ENCODE peak calls at places on chromosomes 13 and 19, in five cellular contexts. One of them, this sample, is unnamed. For H3K4me1, the result is how much of the 10 kb centered on the place peaks cover.

GRCh38 chr19:40358773-40359172 is 10.3 kb downstream of the PLD3 start:
- DNase-seq in fibroblast of lung: no peak
- DNase-seq in CD4-positive, alpha-beta memory T cell: no peak
- DNase-seq in IMR-90: no peak
- DNase-seq in osteoblast: peak
- DNase-seq in this sample: peak

GRCh38 chr19:32464279-32464678 is 58.7 kb downstream of the DPY19L3 start:
- DNase-seq in fibroblast of lung: peak
- DNase-seq in CD4-positive, alpha-beta memory T cell: no peak
- DNase-seq in IMR-90: peak
- DNase-seq in osteoblast: no peak
- DNase-seq in this sample: no peak

GRCh38 chr13:52026246-52026626 is 1.7 kb downstream of the UTP14C start:
- DNase-seq in fibroblast of lung: no peak
- DNase-seq in CD4-positive, alpha-beta memory T cell: no peak
- DNase-seq in IMR-90: no peak
- DNase-seq in osteoblast: no peak
- DNase-seq in this sample: no peak

GRCh38 chr19:48950159-48950558 is 4.5 kb upstream of the BAX start:
- DNase-seq in fibroblast of lung: no peak
- DNase-seq in CD4-positive, alpha-beta memory T cell: no peak
- DNase-seq in IMR-90: no peak
- DNase-seq in osteoblast: no peak
- DNase-seq in this sample: no peak

GRCh38 chr19:17741456-17741855 is 9.8 kb upstream of the FCHO1 start:
- DNase-seq in fibroblast of lung: no peak
- DNase-seq in CD4-positive, alpha-beta memory T cell: no peak
- DNase-seq in IMR-90: no peak
- DNase-seq in osteoblast: peak
- DNase-seq in this sample: no peak

GRCh38 chr13:66483712-66484111 is 746.4 kb downstream of the PCDH9 start:
- DNase-seq in fibroblast of lung: no peak
- DNase-seq in CD4-positive, alpha-beta memory T cell: no peak
- DNase-seq in IMR-90: no peak
- DNase-seq in osteoblast: no peak
- DNase-seq in this sample: peak

GRCh38 chr19:32928806-32929205 is 43.0 kb downstream of the CEP89 start:
- DNase-seq in fibroblast of lung: no peak
- DNase-seq in CD4-positive, alpha-beta memory T cell: no peak
- DNase-seq in IMR-90: peak
- DNase-seq in osteoblast: no peak
- DNase-seq in this sample: no peak

GRCh38 chr13:99221567-99222239 is 21.0 kb downstream of the UBAC2 start:
- DNase-seq in fibroblast of lung: no peak
- DNase-seq in CD4-positive, alpha-beta memory T cell: no peak
- DNase-seq in IMR-90: no peak
- DNase-seq in osteoblast: no peak
- DNase-seq in this sample: no peak

GRCh38 chr13:111572956-111573355 is 252.5 kb downstream of the TEX29 start:
- DNase-seq in fibroblast of lung: no peak
- DNase-seq in CD4-positive, alpha-beta memory T cell: no peak
- DNase-seq in IMR-90: no peak
- DNase-seq in osteoblast: no peak
- DNase-seq in this sample: no peak

GRCh38 chr13:50512602-50513527 is 330.6 kb downstream of the DLEU7 start:
- DNase-seq in fibroblast of lung: peak
- DNase-seq in CD4-positive, alpha-beta memory T cell: peak
- DNase-seq in IMR-90: peak
- DNase-seq in osteoblast: peak
- DNase-seq in this sample: peak

GRCh38 chr19:34368338-34368737 is 3.3 kb downstream of the GPI start:
- DNase-seq in fibroblast of lung: no peak
- DNase-seq in CD4-positive, alpha-beta memory T cell: no peak
- DNase-seq in IMR-90: no peak
- DNase-seq in osteoblast: peak
- DNase-seq in this sample: no peak

GRCh38 chr13:100156786-100157185 is 67.9 kb downstream of the PCCA start:
- DNase-seq in fibroblast of lung: no peak
- DNase-seq in CD4-positive, alpha-beta memory T cell: no peak
- DNase-seq in IMR-90: no peak
- DNase-seq in osteoblast: no peak
- DNase-seq in this sample: no peak

GRCh38 chr13:27274631-27275030 is 4.0 kb downstream of the RASL11A start:
- DNase-seq in fibroblast of lung: no peak
- DNase-seq in CD4-positive, alpha-beta memory T cell: no peak
- DNase-seq in IMR-90: no peak
- DNase-seq in osteoblast: no peak
- DNase-seq in this sample: no peak

GRCh38 chr19:38650911-38651584 is 3.6 kb downstream of the ACTN4 start:
- DNase-seq in fibroblast of lung: peak
- DNase-seq in CD4-positive, alpha-beta memory T cell: no peak
- DNase-seq in IMR-90: peak
- DNase-seq in osteoblast: peak
- DNase-seq in this sample: no peak

GRCh38 chr19:2624537-2625091 is 77.9 kb downstream of the GNG7 start:
- DNase-seq in fibroblast of lung: no peak
- DNase-seq in CD4-positive, alpha-beta memory T cell: peak
- DNase-seq in IMR-90: no peak
- DNase-seq in osteoblast: peak
- DNase-seq in this sample: peak

GRCh38 chr19:13705201-13705600 is 59.1 kb upstream of the MRI1 start:
- DNase-seq in fibroblast of lung: no peak
- DNase-seq in CD4-positive, alpha-beta memory T cell: no peak
- DNase-seq in IMR-90: no peak
- DNase-seq in osteoblast: peak
- DNase-seq in this sample: no peak

GRCh38 chr13:106888148-106888547 is 320.2 kb upstream of the ARGLU1 start:
- DNase-seq in fibroblast of lung: no peak
- DNase-seq in CD4-positive, alpha-beta memory T cell: no peak
- DNase-seq in IMR-90: no peak
- DNase-seq in osteoblast: no peak
- DNase-seq in this sample: no peak

GRCh38 chr19:35816262-35816661 is 3.6 kb upstream of the PRODH2 start:
- DNase-seq in fibroblast of lung: no peak
- DNase-seq in CD4-positive, alpha-beta memory T cell: no peak
- DNase-seq in IMR-90: no peak
- DNase-seq in osteoblast: no peak
- DNase-seq in this sample: no peak

DNA sequence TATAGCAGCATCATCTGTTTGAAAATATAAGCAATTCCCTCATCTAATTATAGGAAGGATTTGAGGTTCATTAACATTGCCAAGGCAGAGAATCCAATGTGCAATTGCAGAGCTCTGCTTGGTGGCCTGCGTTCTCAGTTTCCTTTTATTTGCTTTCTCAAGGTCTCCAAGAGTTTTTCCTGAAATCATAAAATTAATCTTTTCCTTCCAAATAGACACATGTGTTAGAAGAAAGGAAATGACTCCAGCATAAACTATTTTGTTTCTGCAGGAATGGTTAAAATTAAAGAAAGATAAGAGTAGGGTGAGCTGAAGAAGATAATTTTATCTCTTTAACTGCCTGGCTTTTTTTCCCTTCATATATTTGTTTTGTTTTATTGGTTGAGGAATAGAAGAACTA is 241.8 kb downstream of the DACH1 start:
- DNase-seq in fibroblast of lung: no peak
- DNase-seq in CD4-positive, alpha-beta memory T cell: no peak
- DNase-seq in IMR-90: peak
- DNase-seq in osteoblast: no peak
- DNase-seq in this sample: no peak
- H3K27ac ChIP-seq in fibroblast of lung: no peak
- H3K27ac ChIP-seq in CD4-positive, alpha-beta memory T cell: no peak
- H3K27ac ChIP-seq in IMR-90: peak
- H3K27ac ChIP-seq in osteoblast: no peak
- H3K27ac ChIP-seq in this sample: peak

GRCh38 chr13:25910243-25910642 is 141.6 kb downstream of the SHISA2 start:
- DNase-seq in fibroblast of lung: no peak
- DNase-seq in CD4-positive, alpha-beta memory T cell: no peak
- DNase-seq in IMR-90: no peak
- DNase-seq in osteoblast: no peak
- DNase-seq in this sample: no peak

GRCh38 chr13:25906211-25906661 is 145.6 kb downstream of the SHISA2 start:
- DNase-seq in fibroblast of lung: no peak
- DNase-seq in CD4-positive, alpha-beta memory T cell: no peak
- DNase-seq in IMR-90: no peak
- DNase-seq in osteoblast: no peak
- DNase-seq in this sample: no peak

GRCh38 chr13:25911020-25911419 is 140.8 kb downstream of the SHISA2 start:
- DNase-seq in fibroblast of lung: no peak
- DNase-seq in CD4-positive, alpha-beta memory T cell: no peak
- DNase-seq in IMR-90: no peak
- DNase-seq in osteoblast: no peak
- DNase-seq in this sample: no peak

GRCh38 chr13:25905411-25906010 is 146.3 kb downstream of the SHISA2 start:
- DNase-seq in fibroblast of lung: no peak
- DNase-seq in CD4-positive, alpha-beta memory T cell: no peak
- DNase-seq in IMR-90: no peak
- DNase-seq in osteoblast: no peak
- DNase-seq in this sample: no peak

DNA sequence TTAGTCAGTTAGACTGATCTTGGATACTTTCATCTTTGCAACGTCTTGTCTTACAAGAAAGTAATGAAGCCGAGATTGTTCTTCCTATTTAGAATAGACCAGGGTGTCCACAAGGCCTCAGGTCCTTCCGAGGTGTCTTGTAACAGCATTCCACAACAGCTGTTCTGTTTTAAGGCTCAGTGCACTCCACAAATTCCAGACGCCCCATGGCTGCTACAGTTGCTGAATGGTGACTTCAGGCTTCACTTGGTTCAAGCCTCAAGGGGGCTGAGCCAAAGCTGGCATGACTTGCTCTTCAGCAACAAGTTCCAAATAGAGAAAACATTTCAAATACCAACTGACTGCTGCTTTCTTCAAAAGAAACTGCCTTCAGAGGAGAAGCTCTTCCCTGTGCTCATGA is 143.4 kb downstream of the SHISA2 start:
- DNase-seq in fibroblast of lung: no peak
- DNase-seq in CD4-positive, alpha-beta memory T cell: no peak
- DNase-seq in IMR-90: no peak
- DNase-seq in osteoblast: no peak
- DNase-seq in this sample: no peak
- H3K4me1 ChIP-seq in fibroblast of lung: under half
- H3K4me1 ChIP-seq in CD4-positive, alpha-beta memory T cell: under half
- H3K4me1 ChIP-seq in IMR-90: under half
- H3K4me1 ChIP-seq in osteoblast: under half
- H3K4me1 ChIP-seq in this sample: under half

GRCh38 chr19:6095760-6096159 is 14.5 kb downstream of the RFX2 start:
- DNase-seq in fibroblast of lung: no peak
- DNase-seq in CD4-positive, alpha-beta memory T cell: no peak
- DNase-seq in IMR-90: no peak
- DNase-seq in osteoblast: no peak
- DNase-seq in this sample: no peak

GRCh38 chr19:6092329-6093286 is 17.7 kb downstream of the RFX2 start:
- DNase-seq in fibroblast of lung: peak
- DNase-seq in CD4-positive, alpha-beta memory T cell: no peak
- DNase-seq in IMR-90: peak
- DNase-seq in osteoblast: peak
- DNase-seq in this sample: peak

GRCh38 chr19:6088677-6089063 is 21.6 kb downstream of the RFX2 start:
- DNase-seq in fibroblast of lung: peak
- DNase-seq in CD4-positive, alpha-beta memory T cell: no peak
- DNase-seq in IMR-90: peak
- DNase-seq in osteoblast: no peak
- DNase-seq in this sample: no peak

GRCh38 chr19:6090634-6091033 is 19.7 kb downstream of the RFX2 start:
- DNase-seq in fibroblast of lung: no peak
- DNase-seq in CD4-positive, alpha-beta memory T cell: no peak
- DNase-seq in IMR-90: no peak
- DNase-seq in osteoblast: no peak
- DNase-seq in this sample: no peak

DNA sequence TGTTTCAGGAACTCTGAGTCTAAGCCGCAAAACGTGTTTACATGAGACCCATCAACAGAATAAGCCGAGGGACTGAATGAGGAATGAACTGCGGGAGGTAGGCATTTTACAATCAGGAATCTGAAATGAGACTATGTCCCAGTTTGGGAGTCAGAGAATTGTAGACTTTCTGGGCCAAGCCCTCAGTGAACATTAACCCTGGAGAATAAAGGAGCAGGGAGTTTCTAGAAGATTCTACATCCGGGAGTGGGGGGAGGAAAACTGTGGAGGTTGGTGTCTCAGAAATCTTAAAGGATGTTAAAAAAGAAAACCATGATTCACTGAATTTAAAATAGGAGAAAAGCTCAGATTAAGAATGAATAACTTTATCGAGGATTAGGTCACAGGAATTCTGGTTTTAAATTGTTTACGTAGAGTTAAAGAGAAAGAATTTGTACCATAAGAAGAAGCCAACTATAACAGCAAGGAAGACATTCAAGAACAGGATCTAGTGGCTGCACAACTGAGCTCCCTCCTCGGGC is 18.5 kb downstream of the RFX2 start:
- DNase-seq in fibroblast of lung: peak
- DNase-seq in CD4-positive, alpha-beta memory T cell: no peak
- DNase-seq in IMR-90: peak
- DNase-seq in osteoblast: no peak
- DNase-seq in this sample: no peak
- H3K4me3 ChIP-seq in fibroblast of lung: peak
- H3K4me3 ChIP-seq in CD4-positive, alpha-beta memory T cell: no peak
- H3K4me3 ChIP-seq in IMR-90: peak
- H3K4me3 ChIP-seq in osteoblast: peak
- H3K4me3 ChIP-seq in this sample: no peak

GRCh38 chr13:25180450-25180794 is 8.3 kb upstream of the AMER2 start:
- DNase-seq in fibroblast of lung: no peak
- DNase-seq in CD4-positive, alpha-beta memory T cell: no peak
- DNase-seq in IMR-90: no peak
- DNase-seq in osteoblast: no peak
- DNase-seq in this sample: no peak

GRCh38 chr13:25179011-25179410 is 6.9 kb upstream of the AMER2 start:
- DNase-seq in fibroblast of lung: no peak
- DNase-seq in CD4-positive, alpha-beta memory T cell: no peak
- DNase-seq in IMR-90: no peak
- DNase-seq in osteoblast: no peak
- DNase-seq in this sample: no peak

GRCh38 chr13:25181597-25181996 is 9.5 kb upstream of the AMER2 start:
- DNase-seq in fibroblast of lung: no peak
- DNase-seq in CD4-positive, alpha-beta memory T cell: no peak
- DNase-seq in IMR-90: no peak
- DNase-seq in osteoblast: no peak
- DNase-seq in this sample: no peak

GRCh38 chr13:25180795-25181537 is 8.9 kb upstream of the AMER2 start:
- DNase-seq in fibroblast of lung: no peak
- DNase-seq in CD4-positive, alpha-beta memory T cell: no peak
- DNase-seq in IMR-90: no peak
- DNase-seq in osteoblast: no peak
- DNase-seq in this sample: no peak

DNA sequence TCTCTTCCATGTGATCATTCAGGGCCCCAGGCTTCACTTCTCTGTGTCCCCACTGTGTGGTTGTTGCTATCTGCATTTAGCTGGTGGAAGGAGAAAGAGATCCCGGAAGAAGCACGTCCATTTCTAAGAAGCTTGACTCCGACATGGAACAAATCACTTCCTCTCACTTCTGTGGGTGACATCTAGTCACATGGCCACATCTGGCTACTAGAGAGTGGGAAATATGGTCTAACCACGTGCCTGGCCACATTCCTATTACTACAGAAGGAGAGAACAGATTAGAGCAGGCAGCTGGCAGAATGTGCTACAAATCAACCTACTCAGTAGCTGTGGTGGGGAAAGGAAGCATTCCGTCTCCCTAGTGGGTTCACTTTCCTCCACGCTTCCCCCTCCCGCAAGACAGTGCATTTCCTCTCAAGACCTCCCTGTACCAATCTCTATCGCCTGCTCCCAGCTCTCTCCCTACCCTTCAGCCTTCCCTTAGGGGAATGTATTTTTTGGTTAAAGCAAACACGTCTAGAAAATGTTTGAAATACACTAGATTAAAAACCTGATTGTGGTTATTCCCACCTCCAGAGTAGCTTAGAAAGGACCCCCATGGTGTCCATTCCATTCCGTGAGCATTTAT is 7.8 kb upstream of the AMER2 start:
- DNase-seq in fibroblast of lung: no peak
- DNase-seq in CD4-positive, alpha-beta memory T cell: no peak
- DNase-seq in IMR-90: no peak
- DNase-seq in osteoblast: no peak
- DNase-seq in this sample: no peak
- H3K27ac ChIP-seq in fibroblast of lung: no peak
- H3K27ac ChIP-seq in CD4-positive, alpha-beta memory T cell: no peak
- H3K27ac ChIP-seq in IMR-90: no peak
- H3K27ac ChIP-seq in osteoblast: no peak
- H3K27ac ChIP-seq in this sample: no peak